ENCODE peak calls at places on chromosomes 2 and 18, in five cellular contexts. L, I, R, U and K are unnamed samples.

GRCh38 chr2:15920696-15921095 is 19.7 kb upstream of the MYCN start:
- DNase-seq in U (no peak), I (no peak), R (no peak), L (no peak), K (no peak)

GRCh38 chr18:24734058-24734457 is 273.6 kb downstream of the HRH4 start:
- DNase-seq in L (no peak), U (peak; percentile 55), R (no peak), I (peak; percentile 21), K (no peak)

GRCh38 chr2:64525323-64525625 is 1.1 kb downstream of the AFTPH start:
- DNase-seq in L (no peak), U (peak; percentile 17), I (no peak), R (no peak), K (no peak)

GRCh38 chr2:172226244-172227061 is 123.8 kb upstream of the DLX2 start:
- DNase-seq in L (no peak), R (no peak), I (no peak), U (no peak), K (no peak)

GRCh38 chr2:68553098-68553497 is 85.7 kb downstream of the APLF start:
- DNase-seq in I (no peak), R (no peak), U (no peak), L (no peak), K (no peak)

GRCh38 chr2:53475320-53475719 is 292.3 kb upstream of the CHAC2 start:
- DNase-seq in U (no peak), L (no peak), I (no peak), R (no peak), K (no peak)

GRCh38 chr18:27206411-27206810 is 21.3 kb upstream of the CHST9 start:
- DNase-seq in R (no peak), I (no peak), U (no peak), L (no peak), K (no peak)

GRCh38 chr18:13878858-13879257 is 36.5 kb downstream of the MC2R start:
- DNase-seq in R (no peak), U (peak; percentile 88), I (no peak), L (no peak), K (no peak)

GRCh38 chr18:8747440-8747937 is 42.1 kb downstream of the MTCL1 start:
- DNase-seq in I (no peak), L (no peak), R (no peak), U (no peak), K (no peak)

GRCh38 chr2:47601518-47602015 is 181.4 kb upstream of the MSH6 start:
- DNase-seq in L (no peak), I (no peak), R (no peak), U (no peak), K (no peak)

GRCh38 chr2:27078267-27079194 is at the start of gene EMILIN1:
- DNase-seq in I (peak; percentile 85), L (peak; percentile 96), R (no peak), U (peak; percentile 19), K (peak; percentile 96)

GRCh38 chr2:233112261-233113113 is 52.3 kb downstream of the INPP5D start:
- DNase-seq in R (no peak), I (no peak), U (no peak), L (no peak), K (no peak)

GRCh38 chr2:16614314-16614860 is 51.2 kb downstream of the CYRIA start:
- DNase-seq in R (no peak), L (no peak), U (peak; percentile 8), I (no peak), K (no peak)

GRCh38 chr2:8116661-8117060 is 565.2 kb upstream of the ID2 start:
- DNase-seq in I (no peak), R (no peak), L (no peak), U (no peak), K (no peak)

GRCh38 chr2:10135296-10136089 is 13.0 kb downstream of the RRM2 start:
- DNase-seq in I (no peak), U (no peak), R (no peak), L (no peak), K (no peak)

GRCh38 chr18:58080516-58080915 is 36.5 kb downstream of the NEDD4L start:
- DNase-seq in R (no peak), L (no peak), U (peak; percentile 80), I (no peak), K (no peak)

GRCh38 chr2:42928161-42928691 is 135.8 kb upstream of the HAAO start:
- DNase-seq in U (no peak), L (no peak), I (no peak), R (no peak), K (peak; percentile 67)
- H3K4me1 ChIP-seq in U (peaks cover 30% of the 10 kb centered on the region), L (peaks cover 71% of the 10 kb centered on the region), I (peaks cover 3% of the 10 kb centered on the region), R (no peaks in the 10 kb centered on the region), K (peaks cover 37% of the 10 kb centered on the region)

DNA sequence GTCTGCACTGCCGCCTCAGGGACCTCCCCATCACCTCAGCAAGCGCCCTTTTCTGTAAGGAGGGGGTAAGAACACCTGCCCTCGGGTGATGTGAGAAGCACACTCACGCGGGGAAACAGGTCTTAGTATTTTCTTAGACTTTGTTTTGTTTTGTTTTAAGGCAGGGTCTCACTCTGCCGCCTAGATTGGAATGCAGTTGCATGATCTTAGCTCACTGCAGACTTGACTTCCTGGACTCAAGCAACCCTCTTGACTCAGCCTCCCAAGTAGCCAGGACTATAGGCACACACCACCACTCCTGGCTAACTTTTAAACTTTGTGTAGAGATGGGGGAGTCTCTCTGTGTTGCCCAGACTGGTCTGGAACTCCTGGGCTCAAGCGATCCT is 37.1 kb downstream of the RAMP1 start:
- DNase-seq in U (peak; percentile 8), R (no peak), L (no peak), I (no peak), K (no peak)
- H3K4me1 ChIP-seq in U (no peaks in the 10 kb centered on the region), R (peaks cover 32% of the 10 kb centered on the region), L (no peaks in the 10 kb centered on the region), I (no peaks in the 10 kb centered on the region), K (peaks cover 15% of the 10 kb centered on the region)

GRCh38 chr18:76874643-76875389 is 52.5 kb downstream of the ZNF236 start:
- DNase-seq in U (peak; percentile 68), L (no peak), I (no peak), R (no peak), K (no peak)

GRCh38 chr18:76878426-76878825 is 56.1 kb downstream of the ZNF236 start:
- DNase-seq in I (no peak), U (no peak), L (no peak), R (no peak), K (no peak)

GRCh38 chr18:76873713-76874112 is 51.4 kb downstream of the ZNF236 start:
- DNase-seq in I (no peak), U (no peak), L (no peak), R (no peak), K (no peak)

GRCh38 chr18:76873311-76873710 is 51.0 kb downstream of the ZNF236 start:
- DNase-seq in U (no peak), I (no peak), L (no peak), R (no peak), K (no peak)

GRCh38 chr18:76875390-76876330 is 53.3 kb downstream of the ZNF236 start:
- DNase-seq in U (peak; percentile 79), R (peak; percentile 7), I (peak; percentile 59), L (peak; percentile 37), K (no peak)
- H3K4me1 ChIP-seq in U (no peaks in the 10 kb centered on the region), R (no peaks in the 10 kb centered on the region), I (no peaks in the 10 kb centered on the region), L (no peaks in the 10 kb centered on the region), K (no peaks in the 10 kb centered on the region)

DNA sequence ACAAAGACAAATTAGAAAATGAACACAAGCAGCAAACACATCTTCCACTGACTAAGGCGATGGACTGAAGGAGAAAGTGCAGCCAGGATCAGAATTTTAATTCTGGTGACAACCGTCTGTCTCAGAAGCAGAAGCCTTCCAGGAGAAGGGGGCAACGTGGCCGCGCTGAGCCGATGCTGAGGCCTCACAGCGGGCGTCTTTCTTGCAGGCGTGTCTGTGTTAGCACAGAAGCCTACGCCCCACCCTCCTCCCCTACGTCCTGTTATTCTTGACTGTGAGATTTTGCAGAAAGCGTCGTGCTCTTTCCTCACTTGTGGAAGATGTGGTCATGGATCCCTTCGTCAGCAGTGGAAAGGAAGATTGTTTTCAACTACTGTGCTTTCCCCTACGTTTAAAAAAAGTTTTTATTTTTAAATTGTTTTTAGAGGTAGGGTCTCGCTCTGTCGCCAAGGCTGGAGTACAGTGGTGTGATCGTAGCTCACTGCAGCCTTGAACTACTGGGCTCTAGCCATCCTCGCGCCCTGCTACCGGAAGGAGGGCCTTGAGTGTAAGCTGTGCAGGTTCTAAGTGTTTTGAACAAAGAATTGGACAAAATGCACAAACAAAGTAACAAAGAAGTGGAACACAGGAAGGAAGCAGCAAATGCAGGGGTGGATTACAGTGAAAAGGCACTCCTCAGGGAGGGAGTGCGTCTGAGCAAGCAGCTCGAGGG is 422.0 kb downstream of the GALR1 start:
- DNase-seq in R (no peak), L (no peak), U (peak; percentile 42), I (no peak), K (no peak)
- H3K4me1 ChIP-seq in R (no peaks in the 10 kb centered on the region), L (peaks cover 1% of the 10 kb centered on the region), U (no peaks in the 10 kb centered on the region), I (no peaks in the 10 kb centered on the region), K (no peaks in the 10 kb centered on the region)

GRCh38 chr2:160351978-160352377 is 141.6 kb downstream of the RBMS1 start:
- DNase-seq in U (no peak), R (no peak), I (no peak), L (no peak), K (no peak)

GRCh38 chr2:160354677-160355076 is 138.9 kb downstream of the RBMS1 start:
- DNase-seq in I (no peak), U (no peak), R (no peak), L (no peak), K (no peak)

GRCh38 chr2:160353813-160354212 is 139.8 kb downstream of the RBMS1 start:
- DNase-seq in U (no peak), I (no peak), L (no peak), R (no peak), K (no peak)

GRCh38 chr2:160352492-160352891 is 141.1 kb downstream of the RBMS1 start:
- DNase-seq in L (no peak), R (no peak), U (no peak), I (no peak), K (no peak)

GRCh38 chr2:160353166-160353565 is 140.4 kb downstream of the RBMS1 start:
- DNase-seq in L (no peak), R (peak; percentile 11), I (no peak), U (no peak), K (no peak)
- H3K4me1 ChIP-seq in L (peaks cover 3% of the 10 kb centered on the region), R (peaks cover 35% of the 10 kb centered on the region), I (no peaks in the 10 kb centered on the region), U (no peaks in the 10 kb centered on the region), K (peaks cover 11% of the 10 kb centered on the region)

GRCh38 chr2:134181219-134181618 is 72.7 kb upstream of the MGAT5 start:
- DNase-seq in U (no peak), I (no peak), L (no peak), R (peak; percentile 23), K (no peak)
- H3K4me1 ChIP-seq in U (no peaks in the 10 kb centered on the region), I (no peaks in the 10 kb centered on the region), L (peaks cover 4% of the 10 kb centered on the region), R (peaks cover 60% of the 10 kb centered on the region), K (no peaks in the 10 kb centered on the region)